ENCODE peak calls at places on chromosomes 16 and 17, in eight cellular contexts. J, H, D, I, E, U, R and A are unnamed samples.

GRCh38 chr17:83083368-83084201 is 4.2 kb downstream of the METRNL start:
- DNase-seq in J (no peak), H (no peak), D (peak; percentile 91), I (peak; percentile 99), E (no peak), U (peak; percentile 99), R (peak; percentile 94), A (peak; percentile 51)

GRCh38 chr16:1763521-1764511 is 7.5 kb downstream of the NME3 start:
- DNase-seq in J (peak; percentile 74), H (no peak), D (peak; percentile 41), I (peak; percentile 35), E (peak; percentile 82), U (no peak), R (no peak), A (peak; percentile 41)

GRCh38 chr17:60618854-60619253 is 18.9 kb downstream of the PPM1D start:
- DNase-seq in J (no peak), H (no peak), D (no peak), I (no peak), E (no peak), U (no peak), R (no peak), A (no peak)

GRCh38 chr17:20273741-20274500 is 193.4 kb downstream of the LGALS9B start:
- DNase-seq in J (no peak), H (no peak), D (no peak), I (no peak), E (no peak), U (no peak), R (no peak), A (peak; percentile 55)

GRCh38 chr17:19386974-19387920 is at the start of gene MFAP4:
- DNase-seq in J (peak; percentile 86), H (no peak), D (peak; percentile 96), I (peak; percentile 90), E (peak; percentile 80), U (peak; percentile 77), R (peak; percentile 95), A (no peak)

GRCh38 chr16:68759062-68759461 is 22.0 kb downstream of the CDH1 start:
- DNase-seq in J (no peak), H (no peak), D (no peak), I (no peak), E (no peak), U (no peak), R (no peak), A (no peak)

GRCh38 chr17:75428775-75429469 is 23.4 kb upstream of the GRB2 start:
- DNase-seq in J (no peak), H (no peak), D (peak; percentile 63), I (peak; percentile 95), E (no peak), U (peak; percentile 85), R (peak; percentile 90), A (peak; percentile 88)

GRCh38 chr16:8571061-8571596 is 19.2 kb downstream of the TMEM114 start:
- DNase-seq in J (no peak), H (no peak), D (peak; percentile 69), I (peak; percentile 75), E (peak; percentile 68), U (peak; percentile 65), R (peak; percentile 90), A (peak; percentile 41)

GRCh38 chr17:79838541-79839274 is 532 bp downstream of the CBX4 start:
- DNase-seq in J (peak; percentile 72), H (peak; percentile 55), D (peak; percentile 70), I (peak; percentile 61), E (peak; percentile 87), U (peak; percentile 52), R (peak; percentile 69), A (peak; percentile 55)

GRCh38 chr16:2482181-2483107 is 7.5 kb downstream of the TBC1D24 start:
- DNase-seq in J (peak; percentile 87), H (no peak), D (peak; percentile 71), I (peak; percentile 53), E (no peak), U (peak; percentile 83), R (peak; percentile 13), A (no peak)

GRCh38 chr16:29789775-29790182 is 772 bp upstream of the KIF22 start:
- DNase-seq in J (no peak), H (no peak), D (no peak), I (no peak), E (no peak), U (no peak), R (no peak), A (no peak)

GRCh38 chr17:80890551-80890930 is 101.1 kb upstream of the CHMP6 start:
- DNase-seq in J (peak; percentile 47), H (no peak), D (no peak), I (no peak), E (no peak), U (no peak), R (no peak), A (no peak)

DNA sequence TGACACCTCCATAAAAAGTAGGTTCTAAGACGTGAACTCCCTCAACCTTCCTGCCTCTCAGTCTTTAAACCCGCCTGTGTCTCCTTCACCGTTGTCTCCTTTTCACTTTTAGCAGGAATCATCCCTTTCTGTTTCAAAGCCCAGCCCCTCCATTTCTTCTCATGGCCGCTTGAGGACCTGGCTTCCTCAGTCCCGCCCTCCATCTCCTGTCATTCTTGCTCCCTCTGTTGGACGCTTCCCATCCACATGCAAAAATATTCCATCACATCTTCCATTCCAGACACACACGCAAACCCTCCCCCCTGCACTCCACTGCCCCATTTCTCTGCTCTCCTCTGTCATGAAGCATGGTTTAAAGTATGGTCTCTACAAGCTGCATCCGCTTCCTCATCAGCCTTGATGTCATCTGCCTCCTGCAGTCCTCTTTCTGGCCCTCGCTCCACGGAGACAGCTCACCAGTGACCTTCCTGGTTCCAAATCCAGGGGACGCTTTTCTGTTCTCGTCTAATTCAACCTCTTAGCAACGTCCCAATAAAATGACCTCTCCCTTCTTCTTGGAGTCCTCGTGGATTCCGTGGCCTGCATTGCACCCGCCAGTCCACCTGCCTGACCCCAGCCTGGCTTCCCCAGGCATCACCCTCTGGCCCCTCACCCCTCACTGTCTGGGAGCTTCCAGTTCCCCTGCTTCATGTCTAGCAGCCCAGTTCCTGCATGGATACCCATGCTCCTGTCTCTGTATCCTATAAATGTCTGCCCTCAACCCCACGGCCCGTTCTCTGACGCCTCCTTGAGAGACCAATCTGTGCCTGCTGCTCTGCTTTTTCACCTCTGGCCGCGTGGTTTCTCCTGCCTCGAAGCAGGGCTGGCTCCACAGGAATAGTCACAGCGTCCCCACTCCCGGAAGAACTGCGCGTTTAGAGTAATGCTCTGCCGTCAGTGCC is 26.2 kb downstream of the ANKRD40 start:
- DNase-seq in J (no peak), H (no peak), D (peak; percentile 87), I (peak; percentile 77), E (peak; percentile 62), U (peak; percentile 71), R (peak; percentile 89), A (peak; percentile 81)
- TF ChIP-seq CTCF in J (peak; percentile 21), H (peak; percentile 46), D (peak; percentile 75), I (peak; percentile 62), E (peak; percentile 51), U (peak; percentile 80), R (peak; percentile 83), A (peak; percentile 78)

GRCh38 chr17:57921342-57921741 is 33.9 kb downstream of the CUEDC1 start:
- DNase-seq in J (peak; percentile 66), H (no peak), D (peak; percentile 72), I (peak; percentile 60), E (no peak), U (no peak), R (peak; percentile 58), A (no peak)
- TF ChIP-seq CTCF in J (no peak), H (no peak), D (no peak), I (no peak), E (no peak), U (no peak), R (no peak), A (no peak)

GRCh38 chr17:15777717-15778116 is 45.6 kb downstream of the TBC1D26 start:
- DNase-seq in J (no peak), H (no peak), D (no peak), I (no peak), E (no peak), U (no peak), R (no peak), A (no peak)
- TF ChIP-seq CTCF in J (no peak), H (no peak), D (no peak), I (no peak), E (no peak), U (no peak), R (no peak), A (no peak)

GRCh38 chr16:31016018-31016417 is 5.6 kb upstream of the STX1B start:
- DNase-seq in J (no peak), H (no peak), D (no peak), I (no peak), E (no peak), U (no peak), R (no peak), A (no peak)
- TF ChIP-seq CTCF in J (no peak), H (no peak), D (no peak), I (no peak), E (peak; percentile 10), U (peak; percentile 10), R (peak; percentile 17), A (no peak)

GRCh38 chr16:30954993-30955392 is 2.6 kb upstream of the SETD1A start:
- DNase-seq in J (no peak), H (no peak), D (no peak), I (no peak), E (no peak), U (no peak), R (no peak), A (no peak)

GRCh38 chr16:30953511-30954124 is 3.9 kb upstream of the SETD1A start:
- DNase-seq in J (peak; percentile 81), H (peak; percentile 56), D (peak; percentile 83), I (peak; percentile 67), E (peak; percentile 97), U (peak; percentile 56), R (peak; percentile 89), A (peak; percentile 78)

GRCh38 chr16:30957456-30958163 is at the start of gene SETD1A:
- DNase-seq in J (peak; percentile 98), H (peak; percentile 97), D (peak; percentile 99), I (peak; percentile 96), E (peak; percentile 99), U (peak; percentile 96), R (peak; percentile 98), A (peak; percentile 97)

GRCh38 chr16:30958164-30959083 is 870 bp downstream of the SETD1A start:
- DNase-seq in J (peak; percentile 87), H (peak; percentile 56), D (peak; percentile 57), I (peak; percentile 39), E (peak; percentile 89), U (peak; percentile 47), R (peak; percentile 49), A (peak; percentile 46)

DNA sequence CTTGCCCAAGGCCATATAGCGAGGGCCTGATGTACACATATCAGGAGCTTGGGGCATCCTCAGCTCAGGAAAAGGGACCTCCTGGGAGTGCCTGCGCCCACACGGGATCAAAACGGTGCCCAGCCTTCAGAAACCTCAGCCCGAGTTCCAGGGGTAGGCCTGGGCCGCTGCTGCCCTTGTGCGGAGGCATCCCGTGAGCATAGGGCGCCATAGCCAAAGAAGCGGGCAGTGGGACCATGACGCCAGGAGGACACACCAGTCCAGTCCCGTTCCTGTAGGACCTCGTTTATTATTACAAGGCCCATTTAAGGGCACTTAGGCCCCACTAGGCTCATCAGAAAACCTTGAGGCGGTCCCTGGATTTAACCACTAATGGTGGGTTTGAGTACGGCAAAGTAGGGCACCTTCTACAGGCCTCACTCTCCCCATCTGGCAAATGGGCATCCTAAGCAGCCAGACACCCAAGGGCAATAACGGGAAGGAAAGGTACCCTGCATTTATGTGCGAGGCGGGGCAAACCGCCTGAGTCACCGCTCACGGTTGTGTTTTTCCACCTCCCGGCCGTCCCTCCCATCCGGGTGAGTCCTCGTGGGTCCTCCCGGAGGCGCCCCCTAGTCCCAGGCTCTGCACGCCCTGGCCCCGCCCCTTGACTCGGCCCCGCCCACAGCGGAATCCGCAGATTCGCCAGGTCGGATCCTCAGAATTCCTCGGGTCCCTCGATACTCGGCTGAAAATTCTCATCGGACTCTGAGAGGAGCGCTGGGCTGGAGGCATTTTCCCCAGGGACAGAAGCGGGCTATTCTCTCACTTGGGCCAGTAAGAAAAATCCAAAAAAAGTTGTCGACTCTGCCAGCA is 726 bp upstream of the SETD1A start:
- DNase-seq in J (peak; percentile 93), H (peak; percentile 81), D (peak; percentile 91), I (peak; percentile 84), E (peak; percentile 89), U (peak; percentile 87), R (peak; percentile 90), A (peak; percentile 92)
- TF ChIP-seq CTCF in J (peak; percentile 6), H (no peak), D (peak; percentile 39), I (peak; percentile 21), E (peak; percentile 44), U (peak; percentile 58), R (peak; percentile 41), A (peak; percentile 18)